ENCODE peak calls at places on chromosomes 3 and 15, in four cellular contexts. One of them, this sample, is unnamed.

GRCh38 chr15:48392356-48392755 is 61.1 kb downstream of the DUT start:
- DNase-seq in Peyer's patch: no peak
- DNase-seq in A549: no peak
- DNase-seq in spleen: no peak
- DNase-seq in this sample: peak

GRCh38 chr3:124967964-124968363 is 33.4 kb upstream of the MUC13 start:
- DNase-seq in Peyer's patch: no peak
- DNase-seq in A549: no peak
- DNase-seq in spleen: no peak
- DNase-seq in this sample: no peak

GRCh38 chr15:101439920-101440319 is 49.6 kb downstream of the PCSK6 start:
- DNase-seq in Peyer's patch: no peak
- DNase-seq in spleen: no peak
- DNase-seq in A549: no peak
- DNase-seq in this sample: no peak

GRCh38 chr3:52315977-52316764 is at the start of gene DNAH1:
- DNase-seq in spleen: no peak
- DNase-seq in Peyer's patch: no peak
- DNase-seq in A549: no peak
- DNase-seq in this sample: no peak

GRCh38 chr15:50162988-50163718 is 18.8 kb upstream of the SLC27A2 start:
- DNase-seq in A549: no peak
- DNase-seq in spleen: no peak
- DNase-seq in Peyer's patch: no peak
- DNase-seq in this sample: no peak

GRCh38 chr15:80389370-80389769 is 14.8 kb upstream of the ARNT2 start:
- DNase-seq in A549: no peak
- DNase-seq in Peyer's patch: no peak
- DNase-seq in spleen: no peak
- DNase-seq in this sample: no peak

GRCh38 chr15:39786444-39787056 is 3.9 kb upstream of the FSIP1 start:
- DNase-seq in A549: peak
- DNase-seq in spleen: no peak
- DNase-seq in Peyer's patch: no peak
- DNase-seq in this sample: no peak

GRCh38 chr3:137205394-137206060 is 247.7 kb downstream of the IL20RB start:
- DNase-seq in A549: no peak
- DNase-seq in Peyer's patch: no peak
- DNase-seq in spleen: no peak
- DNase-seq in this sample: no peak

GRCh38 chr15:36447373-36447772 is 132.1 kb upstream of the CDIN1 start:
- DNase-seq in A549: no peak
- DNase-seq in Peyer's patch: no peak
- DNase-seq in spleen: no peak
- DNase-seq in this sample: no peak

GRCh38 chr15:22979699-22980188 is 424 bp downstream of the CYFIP1 start:
- DNase-seq in spleen: peak
- DNase-seq in Peyer's patch: no peak
- DNase-seq in A549: peak
- DNase-seq in this sample: peak

GRCh38 chr15:65066001-65066634 is 1.7 kb downstream of the RASL12 start:
- DNase-seq in A549: no peak
- DNase-seq in Peyer's patch: no peak
- DNase-seq in spleen: no peak
- DNase-seq in this sample: no peak

GRCh38 chr3:128210711-128211110 is 57.4 kb downstream of the EEFSEC start:
- DNase-seq in A549: no peak
- DNase-seq in Peyer's patch: no peak
- DNase-seq in spleen: no peak
- DNase-seq in this sample: no peak

GRCh38 chr3:24306518-24306917 is 188.1 kb downstream of the THRB start:
- DNase-seq in A549: no peak
- DNase-seq in Peyer's patch: no peak
- DNase-seq in spleen: no peak
- DNase-seq in this sample: no peak

GRCh38 chr3:53194218-53195065 is 33.4 kb downstream of the PRKCD start:
- DNase-seq in Peyer's patch: no peak
- DNase-seq in A549: no peak
- DNase-seq in spleen: peak
- DNase-seq in this sample: peak

GRCh38 chr3:69505770-69506407 is 120.0 kb upstream of the FRMD4B start:
- DNase-seq in A549: no peak
- DNase-seq in Peyer's patch: no peak
- DNase-seq in spleen: no peak
- DNase-seq in this sample: no peak

DNA sequence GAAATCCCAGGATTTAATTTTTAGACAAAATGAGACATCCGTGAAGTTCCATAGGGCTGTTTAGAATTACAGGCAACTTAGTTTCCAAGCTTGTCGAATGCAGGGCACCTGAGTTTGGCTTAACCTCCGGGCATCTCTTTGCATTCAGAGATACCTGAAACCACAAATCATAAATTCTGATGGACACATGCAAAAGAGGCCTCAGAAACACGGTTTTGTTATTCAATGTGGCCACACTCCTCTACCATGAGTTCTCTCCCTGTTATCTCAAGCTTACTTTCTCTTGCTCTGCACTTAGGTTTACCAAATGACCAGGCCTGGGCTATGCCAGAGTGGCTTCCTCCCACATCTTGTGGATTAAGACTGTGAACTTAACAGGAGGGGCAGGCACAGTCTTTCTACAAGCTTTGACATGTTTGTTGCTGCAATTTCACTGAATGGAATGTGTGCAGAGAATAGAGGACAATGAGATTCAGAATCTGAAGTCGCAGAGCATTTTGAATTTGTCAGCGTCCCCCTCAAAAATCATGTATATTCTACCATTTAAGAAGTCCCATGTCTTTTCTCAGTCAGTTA is 137.7 kb downstream of the TPRG1 start:
- DNase-seq in A549: no peak
- DNase-seq in Peyer's patch: no peak
- DNase-seq in spleen: no peak
- DNase-seq in this sample: no peak
- TF ChIP-seq POLR2A in A549: no peak
- TF ChIP-seq POLR2A in Peyer's patch: no peak
- TF ChIP-seq POLR2A in spleen: no peak
- TF ChIP-seq POLR2A in this sample: no peak

GRCh38 chr3:25581823-25582222 is 82.9 kb downstream of the TOP2B start:
- DNase-seq in spleen: no peak
- DNase-seq in Peyer's patch: no peak
- DNase-seq in A549: no peak
- DNase-seq in this sample: no peak

GRCh38 chr3:25583343-25583742 is 81.4 kb downstream of the TOP2B start:
- DNase-seq in A549: no peak
- DNase-seq in Peyer's patch: no peak
- DNase-seq in spleen: no peak
- DNase-seq in this sample: no peak

GRCh38 chr3:25581335-25581734 is 83.4 kb downstream of the TOP2B start:
- DNase-seq in A549: no peak
- DNase-seq in Peyer's patch: no peak
- DNase-seq in spleen: no peak
- DNase-seq in this sample: no peak

GRCh38 chr3:25580534-25580933 is 84.2 kb downstream of the TOP2B start:
- DNase-seq in Peyer's patch: no peak
- DNase-seq in spleen: no peak
- DNase-seq in A549: no peak
- DNase-seq in this sample: no peak

GRCh38 chr3:25582242-25582641 is 82.5 kb downstream of the TOP2B start:
- DNase-seq in A549: peak
- DNase-seq in spleen: no peak
- DNase-seq in Peyer's patch: no peak
- DNase-seq in this sample: no peak
- TF ChIP-seq POLR2A in A549: no peak
- TF ChIP-seq POLR2A in spleen: no peak
- TF ChIP-seq POLR2A in Peyer's patch: no peak
- TF ChIP-seq POLR2A in this sample: no peak

GRCh38 chr3:59266551-59266950 is 216.7 kb upstream of the CFAP20DC start:
- DNase-seq in A549: no peak
- DNase-seq in Peyer's patch: no peak
- DNase-seq in spleen: no peak
- DNase-seq in this sample: no peak

GRCh38 chr3:59265566-59265965 is 215.7 kb upstream of the CFAP20DC start:
- DNase-seq in spleen: no peak
- DNase-seq in A549: no peak
- DNase-seq in Peyer's patch: no peak
- DNase-seq in this sample: no peak

GRCh38 chr3:59270921-59271320 is 221.1 kb upstream of the CFAP20DC start:
- DNase-seq in spleen: no peak
- DNase-seq in A549: no peak
- DNase-seq in Peyer's patch: no peak
- DNase-seq in this sample: no peak

GRCh38 chr3:59267021-59267420 is 217.2 kb upstream of the CFAP20DC start:
- DNase-seq in spleen: no peak
- DNase-seq in Peyer's patch: no peak
- DNase-seq in A549: no peak
- DNase-seq in this sample: no peak

DNA sequence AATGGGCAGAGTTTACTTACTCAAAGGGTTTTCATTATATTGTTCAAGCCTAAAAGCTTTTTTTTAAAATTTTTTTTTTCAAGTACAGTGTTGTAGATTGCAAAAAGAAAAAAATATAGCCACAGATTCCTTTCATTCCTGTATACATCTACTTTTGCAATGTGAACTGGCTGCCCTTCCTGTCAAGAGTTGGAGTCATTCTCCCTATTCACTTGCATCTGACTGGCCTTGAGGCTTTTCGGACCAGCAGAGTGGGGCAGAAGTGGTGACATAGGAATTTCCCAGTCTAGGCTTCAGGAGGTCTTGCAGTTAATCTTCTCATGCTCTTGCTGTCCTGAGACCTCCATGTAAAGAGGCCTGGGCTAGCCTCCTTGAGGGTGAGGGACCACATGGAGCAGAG is 218.3 kb upstream of the CFAP20DC start:
- DNase-seq in A549: no peak
- DNase-seq in Peyer's patch: no peak
- DNase-seq in spleen: no peak
- DNase-seq in this sample: no peak
- TF ChIP-seq POLR2A in A549: no peak
- TF ChIP-seq POLR2A in Peyer's patch: no peak
- TF ChIP-seq POLR2A in spleen: no peak
- TF ChIP-seq POLR2A in this sample: no peak

GRCh38 chr3:3126477-3127431 is at the start of gene TRNT1:
- DNase-seq in Peyer's patch: peak
- DNase-seq in spleen: peak
- DNase-seq in A549: peak
- DNase-seq in this sample: peak
- TF ChIP-seq POLR2A in Peyer's patch: peak
- TF ChIP-seq POLR2A in spleen: peak
- TF ChIP-seq POLR2A in A549: peak
- TF ChIP-seq POLR2A in this sample: peak

GRCh38 chr3:152269423-152270144 is 855 bp downstream of the MBNL1 start:
- DNase-seq in A549: peak
- DNase-seq in Peyer's patch: peak
- DNase-seq in spleen: peak
- DNase-seq in this sample: peak
- TF ChIP-seq POLR2A in A549: no peak
- TF ChIP-seq POLR2A in Peyer's patch: peak
- TF ChIP-seq POLR2A in spleen: no peak
- TF ChIP-seq POLR2A in this sample: peak

GRCh38 chr3:174758943-174759342 is 100.2 kb upstream of the NAALADL2 start:
- DNase-seq in Peyer's patch: no peak
- DNase-seq in spleen: no peak
- DNase-seq in A549: no peak
- DNase-seq in this sample: no peak

DNA sequence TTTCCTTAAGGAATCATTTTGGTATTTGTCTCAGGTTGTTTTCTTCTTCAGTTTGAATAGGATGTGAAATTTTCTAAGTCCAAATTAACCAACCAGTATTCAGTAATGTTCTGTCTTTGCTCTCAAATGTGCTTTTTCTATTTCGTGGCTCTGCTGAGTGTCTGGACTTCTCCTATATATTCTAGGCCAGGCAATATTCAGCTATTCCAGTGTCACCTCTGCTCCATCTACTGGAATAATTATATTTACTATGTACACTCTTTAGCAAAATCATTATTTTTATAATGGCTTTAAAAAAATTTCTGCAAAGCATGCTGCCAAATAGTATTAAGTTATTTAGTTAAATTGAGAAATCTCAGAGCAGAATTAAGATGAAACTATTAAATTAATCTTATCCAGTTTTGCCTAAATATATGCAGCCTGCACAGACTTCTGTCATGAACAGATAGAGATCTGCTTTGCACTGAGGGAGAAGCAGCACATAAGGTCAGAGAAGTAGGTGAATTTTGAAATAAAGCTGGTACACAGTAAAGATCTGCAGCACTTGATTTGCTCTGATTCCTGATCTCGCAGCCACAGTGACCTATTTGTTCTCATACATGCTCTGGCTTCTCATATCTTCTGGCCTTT is 102.8 kb upstream of the NAALADL2 start:
- DNase-seq in Peyer's patch: no peak
- DNase-seq in A549: no peak
- DNase-seq in spleen: no peak
- DNase-seq in this sample: no peak
- TF ChIP-seq POLR2A in Peyer's patch: no peak
- TF ChIP-seq POLR2A in A549: no peak
- TF ChIP-seq POLR2A in spleen: no peak
- TF ChIP-seq POLR2A in this sample: no peak

This sample was measured in sigmoid colon.